ENCODE peak calls at places on chromosomes 7 and 10, in nine cellular contexts. One of them, this sample, is unnamed.

GRCh38 chr7:157507987-157508386 is 171.2 kb downstream of the DNAJB6 start:
- DNase-seq in EH: no peak
- DNase-seq in hepatic stellate cell: no peak
- DNase-seq in HT1080: no peak
- DNase-seq in fibroblast of pulmonary artery: no peak
- DNase-seq in HEK293T: no peak
- DNase-seq in kidney epithelial cell: no peak
- DNase-seq in AG04449: no peak
- DNase-seq in AG10803: no peak
- DNase-seq in this sample: no peak

GRCh38 chr7:132084776-132085388 is 491.4 kb downstream of the PLXNA4 start:
- DNase-seq in AG10803: no peak
- DNase-seq in EH: peak
- DNase-seq in AG04449: no peak
- DNase-seq in HEK293T: no peak
- DNase-seq in hepatic stellate cell: no peak
- DNase-seq in HT1080: peak
- DNase-seq in fibroblast of pulmonary artery: peak
- DNase-seq in kidney epithelial cell: no peak
- DNase-seq in this sample: no peak

GRCh38 chr7:71409550-71410157 is 277.7 kb downstream of the GALNT17 start:
- DNase-seq in hepatic stellate cell: no peak
- DNase-seq in fibroblast of pulmonary artery: no peak
- DNase-seq in kidney epithelial cell: no peak
- DNase-seq in HEK293T: no peak
- DNase-seq in HT1080: no peak
- DNase-seq in AG04449: no peak
- DNase-seq in AG10803: no peak
- DNase-seq in EH: no peak
- DNase-seq in this sample: no peak

GRCh38 chr7:50860174-50860573 is 77.5 kb upstream of the GRB10 start:
- DNase-seq in AG04449: no peak
- DNase-seq in fibroblast of pulmonary artery: no peak
- DNase-seq in kidney epithelial cell: no peak
- DNase-seq in hepatic stellate cell: no peak
- DNase-seq in AG10803: no peak
- DNase-seq in EH: no peak
- DNase-seq in HEK293T: no peak
- DNase-seq in HT1080: no peak
- DNase-seq in this sample: no peak

GRCh38 chr7:101390901-101391301 is 28.2 kb downstream of the COL26A1 start:
- DNase-seq in hepatic stellate cell: no peak
- DNase-seq in HEK293T: no peak
- DNase-seq in AG04449: no peak
- DNase-seq in kidney epithelial cell: no peak
- DNase-seq in fibroblast of pulmonary artery: peak
- DNase-seq in HT1080: peak
- DNase-seq in EH: peak
- DNase-seq in AG10803: peak
- DNase-seq in this sample: no peak

GRCh38 chr7:112031689-112032088 is 174.5 kb downstream of the DOCK4 start:
- DNase-seq in EH: no peak
- DNase-seq in AG10803: no peak
- DNase-seq in hepatic stellate cell: no peak
- DNase-seq in kidney epithelial cell: no peak
- DNase-seq in HT1080: no peak
- DNase-seq in fibroblast of pulmonary artery: no peak
- DNase-seq in AG04449: no peak
- DNase-seq in HEK293T: no peak
- DNase-seq in this sample: no peak

GRCh38 chr7:54705436-54705835 is 53.6 kb downstream of the SEC61G start:
- DNase-seq in EH: peak
- DNase-seq in HT1080: peak
- DNase-seq in AG10803: peak
- DNase-seq in kidney epithelial cell: peak
- DNase-seq in hepatic stellate cell: no peak
- DNase-seq in fibroblast of pulmonary artery: peak
- DNase-seq in AG04449: no peak
- DNase-seq in HEK293T: no peak
- DNase-seq in this sample: peak

GRCh38 chr10:110358869-110359629 is 54.3 kb upstream of the SMNDC1 start:
- DNase-seq in AG10803: peak
- DNase-seq in fibroblast of pulmonary artery: no peak
- DNase-seq in EH: peak
- DNase-seq in kidney epithelial cell: peak
- DNase-seq in AG04449: no peak
- DNase-seq in hepatic stellate cell: no peak
- DNase-seq in HEK293T: no peak
- DNase-seq in HT1080: peak
- DNase-seq in this sample: peak

GRCh38 chr10:27819781-27820531 is 74.3 kb upstream of the MKX start:
- DNase-seq in AG10803: peak
- DNase-seq in hepatic stellate cell: no peak
- DNase-seq in HEK293T: no peak
- DNase-seq in HT1080: peak
- DNase-seq in fibroblast of pulmonary artery: peak
- DNase-seq in AG04449: peak
- DNase-seq in kidney epithelial cell: peak
- DNase-seq in EH: peak
- DNase-seq in this sample: peak

GRCh38 chr7:90518630-90519029 is 49.2 kb downstream of the PTTG1IP2 start:
- DNase-seq in HT1080: no peak
- DNase-seq in hepatic stellate cell: no peak
- DNase-seq in AG04449: no peak
- DNase-seq in EH: no peak
- DNase-seq in kidney epithelial cell: no peak
- DNase-seq in HEK293T: no peak
- DNase-seq in fibroblast of pulmonary artery: no peak
- DNase-seq in AG10803: no peak
- DNase-seq in this sample: no peak

GRCh38 chr7:102992820-102993531 is 80.2 kb downstream of the LRRC17 start:
- DNase-seq in HT1080: peak
- DNase-seq in HEK293T: no peak
- DNase-seq in AG04449: peak
- DNase-seq in AG10803: peak
- DNase-seq in fibroblast of pulmonary artery: peak
- DNase-seq in EH: peak
- DNase-seq in kidney epithelial cell: peak
- DNase-seq in hepatic stellate cell: no peak
- DNase-seq in this sample: peak

GRCh38 chr10:14588084-14588937 is 186.4 kb downstream of the FAM107B start:
- DNase-seq in HEK293T: no peak
- DNase-seq in HT1080: peak
- DNase-seq in AG10803: peak
- DNase-seq in kidney epithelial cell: no peak
- DNase-seq in fibroblast of pulmonary artery: peak
- DNase-seq in hepatic stellate cell: peak
- DNase-seq in EH: peak
- DNase-seq in AG04449: peak
- DNase-seq in this sample: peak

This sample was measured in bronchial epithelial cell.